ENCODE peak calls at places on chromosomes 12 and 14, in five cellular contexts. One of them, this sample, is unnamed.

GRCh38 chr14:29462772-29463171 is 464.9 kb downstream of the PRKD1 start:
- DNase-seq in nucleus accumbens: no peak
- DNase-seq in stimulated activated naive CD8-positive, alpha-beta T cell treated with anti-CD3 and anti-CD28 coated beads, Interleukin-15, Interleukin-2, amounts not matched to agents 100 U/mL and 50 U/mL, for 24 hours: no peak
- DNase-seq in astrocyte of the spinal cord: no peak
- DNase-seq in A549: no peak
- DNase-seq in this sample: no peak

GRCh38 chr12:5191803-5192538 is 148.3 kb downstream of the KCNA5 start:
- DNase-seq in astrocyte of the spinal cord: no peak
- DNase-seq in stimulated activated naive CD8-positive, alpha-beta T cell treated with anti-CD3 and anti-CD28 coated beads, Interleukin-15, Interleukin-2, amounts not matched to agents 100 U/mL and 50 U/mL, for 24 hours: no peak
- DNase-seq in A549: no peak
- DNase-seq in nucleus accumbens: no peak
- DNase-seq in this sample: no peak

GRCh38 chr12:52884526-52885293 is 20.2 kb downstream of the KRT8 start:
- DNase-seq in astrocyte of the spinal cord: peak
- DNase-seq in nucleus accumbens: peak
- DNase-seq in A549: peak
- DNase-seq in stimulated activated naive CD8-positive, alpha-beta T cell treated with anti-CD3 and anti-CD28 coated beads, Interleukin-15, Interleukin-2, amounts not matched to agents 100 U/mL and 50 U/mL, for 24 hours: peak
- DNase-seq in this sample: peak

GRCh38 chr12:41496009-41496408 is 307.9 kb downstream of the PDZRN4 start:
- DNase-seq in A549: no peak
- DNase-seq in nucleus accumbens: no peak
- DNase-seq in astrocyte of the spinal cord: no peak
- DNase-seq in stimulated activated naive CD8-positive, alpha-beta T cell treated with anti-CD3 and anti-CD28 coated beads, Interleukin-15, Interleukin-2, amounts not matched to agents 100 U/mL and 50 U/mL, for 24 hours: no peak
- DNase-seq in this sample: no peak

GRCh38 chr14:94945615-94946014 is 175.7 kb upstream of the GSC start:
- DNase-seq in stimulated activated naive CD8-positive, alpha-beta T cell treated with anti-CD3 and anti-CD28 coated beads, Interleukin-15, Interleukin-2, amounts not matched to agents 100 U/mL and 50 U/mL, for 24 hours: peak
- DNase-seq in astrocyte of the spinal cord: no peak
- DNase-seq in A549: no peak
- DNase-seq in nucleus accumbens: no peak
- DNase-seq in this sample: no peak

GRCh38 chr12:48883305-48884171 is 17.9 kb upstream of the RND1 start:
- DNase-seq in astrocyte of the spinal cord: no peak
- DNase-seq in nucleus accumbens: no peak
- DNase-seq in stimulated activated naive CD8-positive, alpha-beta T cell treated with anti-CD3 and anti-CD28 coated beads, Interleukin-15, Interleukin-2, amounts not matched to agents 100 U/mL and 50 U/mL, for 24 hours: no peak
- DNase-seq in A549: no peak
- DNase-seq in this sample: no peak

GRCh38 chr14:101063121-101063520 is 159.6 kb upstream of the RTL1 start:
- DNase-seq in astrocyte of the spinal cord: no peak
- DNase-seq in A549: no peak
- DNase-seq in nucleus accumbens: no peak
- DNase-seq in stimulated activated naive CD8-positive, alpha-beta T cell treated with anti-CD3 and anti-CD28 coated beads, Interleukin-15, Interleukin-2, amounts not matched to agents 100 U/mL and 50 U/mL, for 24 hours: no peak
- DNase-seq in this sample: no peak

GRCh38 chr12:54217309-54217661 is 28.5 kb upstream of the SMUG1 start:
- DNase-seq in nucleus accumbens: no peak
- DNase-seq in stimulated activated naive CD8-positive, alpha-beta T cell treated with anti-CD3 and anti-CD28 coated beads, Interleukin-15, Interleukin-2, amounts not matched to agents 100 U/mL and 50 U/mL, for 24 hours: no peak
- DNase-seq in astrocyte of the spinal cord: no peak
- DNase-seq in A549: no peak
- DNase-seq in this sample: no peak

GRCh38 chr12:113070117-113070906 is 13.8 kb downstream of the DTX1 start:
- DNase-seq in A549: no peak
- DNase-seq in nucleus accumbens: no peak
- DNase-seq in stimulated activated naive CD8-positive, alpha-beta T cell treated with anti-CD3 and anti-CD28 coated beads, Interleukin-15, Interleukin-2, amounts not matched to agents 100 U/mL and 50 U/mL, for 24 hours: peak
- DNase-seq in astrocyte of the spinal cord: no peak
- DNase-seq in this sample: no peak

GRCh38 chr14:98169170-98169587 is 1102.8 kb downstream of the BCL11B start:
- DNase-seq in stimulated activated naive CD8-positive, alpha-beta T cell treated with anti-CD3 and anti-CD28 coated beads, Interleukin-15, Interleukin-2, amounts not matched to agents 100 U/mL and 50 U/mL, for 24 hours: no peak
- DNase-seq in A549: no peak
- DNase-seq in nucleus accumbens: no peak
- DNase-seq in astrocyte of the spinal cord: no peak
- DNase-seq in this sample: no peak

GRCh38 chr14:94129758-94130414 is 482 bp upstream of the IFI27L2 start:
- DNase-seq in astrocyte of the spinal cord: peak
- DNase-seq in A549: peak
- DNase-seq in nucleus accumbens: no peak
- DNase-seq in stimulated activated naive CD8-positive, alpha-beta T cell treated with anti-CD3 and anti-CD28 coated beads, Interleukin-15, Interleukin-2, amounts not matched to agents 100 U/mL and 50 U/mL, for 24 hours: peak
- DNase-seq in this sample: peak

GRCh38 chr14:101790232-101790631 is 28.7 kb downstream of the PPP2R5C start:
- DNase-seq in nucleus accumbens: no peak
- DNase-seq in stimulated activated naive CD8-positive, alpha-beta T cell treated with anti-CD3 and anti-CD28 coated beads, Interleukin-15, Interleukin-2, amounts not matched to agents 100 U/mL and 50 U/mL, for 24 hours: no peak
- DNase-seq in A549: no peak
- DNase-seq in astrocyte of the spinal cord: no peak
- DNase-seq in this sample: no peak

GRCh38 chr12:88153959-88154358 is 11.9 kb downstream of the TMTC3 start:
- DNase-seq in A549: no peak
- DNase-seq in nucleus accumbens: no peak
- DNase-seq in astrocyte of the spinal cord: peak
- DNase-seq in stimulated activated naive CD8-positive, alpha-beta T cell treated with anti-CD3 and anti-CD28 coated beads, Interleukin-15, Interleukin-2, amounts not matched to agents 100 U/mL and 50 U/mL, for 24 hours: no peak
- DNase-seq in this sample: peak

GRCh38 chr14:69138189-69138535 is 14.8 kb downstream of the DCAF5 start:
- DNase-seq in astrocyte of the spinal cord: peak
- DNase-seq in nucleus accumbens: no peak
- DNase-seq in A549: no peak
- DNase-seq in stimulated activated naive CD8-positive, alpha-beta T cell treated with anti-CD3 and anti-CD28 coated beads, Interleukin-15, Interleukin-2, amounts not matched to agents 100 U/mL and 50 U/mL, for 24 hours: no peak
- DNase-seq in this sample: peak

GRCh38 chr14:71117839-71118743 is 210.8 kb downstream of the PCNX1 start:
- DNase-seq in A549: no peak
- DNase-seq in stimulated activated naive CD8-positive, alpha-beta T cell treated with anti-CD3 and anti-CD28 coated beads, Interleukin-15, Interleukin-2, amounts not matched to agents 100 U/mL and 50 U/mL, for 24 hours: no peak
- DNase-seq in astrocyte of the spinal cord: peak
- DNase-seq in nucleus accumbens: no peak
- DNase-seq in this sample: peak

GRCh38 chr12:64304571-64304970 is 82.5 kb upstream of the KICS2 start:
- DNase-seq in A549: no peak
- DNase-seq in stimulated activated naive CD8-positive, alpha-beta T cell treated with anti-CD3 and anti-CD28 coated beads, Interleukin-15, Interleukin-2, amounts not matched to agents 100 U/mL and 50 U/mL, for 24 hours: no peak
- DNase-seq in astrocyte of the spinal cord: no peak
- DNase-seq in nucleus accumbens: no peak
- DNase-seq in this sample: no peak

GRCh38 chr14:42665083-42665482 is 1058.4 kb downstream of the LRFN5 start:
- DNase-seq in A549: no peak
- DNase-seq in stimulated activated naive CD8-positive, alpha-beta T cell treated with anti-CD3 and anti-CD28 coated beads, Interleukin-15, Interleukin-2, amounts not matched to agents 100 U/mL and 50 U/mL, for 24 hours: no peak
- DNase-seq in astrocyte of the spinal cord: no peak
- DNase-seq in nucleus accumbens: no peak
- DNase-seq in this sample: no peak

GRCh38 chr12:4908694-4909396 is 860 bp upstream of the KCNA1 start:
- DNase-seq in A549: no peak
- DNase-seq in stimulated activated naive CD8-positive, alpha-beta T cell treated with anti-CD3 and anti-CD28 coated beads, Interleukin-15, Interleukin-2, amounts not matched to agents 100 U/mL and 50 U/mL, for 24 hours: peak
- DNase-seq in astrocyte of the spinal cord: no peak
- DNase-seq in nucleus accumbens: no peak
- DNase-seq in this sample: peak

GRCh38 chr14:73027984-73028383 is 1.1 kb upstream of the ZFYVE1 start:
- DNase-seq in A549: no peak
- DNase-seq in stimulated activated naive CD8-positive, alpha-beta T cell treated with anti-CD3 and anti-CD28 coated beads, Interleukin-15, Interleukin-2, amounts not matched to agents 100 U/mL and 50 U/mL, for 24 hours: no peak
- DNase-seq in nucleus accumbens: no peak
- DNase-seq in astrocyte of the spinal cord: no peak
- DNase-seq in this sample: no peak

GRCh38 chr12:113396828-113397496 is 6.7 kb downstream of the SDS start:
- DNase-seq in astrocyte of the spinal cord: no peak
- DNase-seq in nucleus accumbens: no peak
- DNase-seq in A549: no peak
- DNase-seq in stimulated activated naive CD8-positive, alpha-beta T cell treated with anti-CD3 and anti-CD28 coated beads, Interleukin-15, Interleukin-2, amounts not matched to agents 100 U/mL and 50 U/mL, for 24 hours: no peak
- DNase-seq in this sample: no peak

GRCh38 chr12:122399592-122400373 is 22.7 kb downstream of the CLIP1 start:
- DNase-seq in nucleus accumbens: no peak
- DNase-seq in astrocyte of the spinal cord: peak
- DNase-seq in stimulated activated naive CD8-positive, alpha-beta T cell treated with anti-CD3 and anti-CD28 coated beads, Interleukin-15, Interleukin-2, amounts not matched to agents 100 U/mL and 50 U/mL, for 24 hours: peak
- DNase-seq in A549: peak
- DNase-seq in this sample: peak